ENCODE peak calls at places on chromosomes 1 and 21, in seven cellular contexts. One of them, this sample, is unnamed.

GRCh38 chr1:205244383-205244782 is 16.6 kb downstream of the TMCC2 start:
- DNase-seq in right atrium auricular region: no peak
- DNase-seq in tibial artery: peak; percentile 15
- DNase-seq in adrenal gland: no peak
- DNase-seq in mammary epithelial cell: no peak
- DNase-seq in DND-41: no peak
- DNase-seq in psoas muscle: no peak
- DNase-seq in this sample: no peak

GRCh38 chr21:37006243-37006520 is 320 bp upstream of the RIPPLY3 start:
- DNase-seq in mammary epithelial cell: no peak
- DNase-seq in tibial artery: no peak
- DNase-seq in right atrium auricular region: no peak
- DNase-seq in psoas muscle: no peak
- DNase-seq in DND-41: no peak
- DNase-seq in adrenal gland: no peak
- DNase-seq in this sample: no peak

GRCh38 chr1:171595324-171595723 is 26.7 kb upstream of the MYOCOS start:
- DNase-seq in adrenal gland: no peak
- DNase-seq in psoas muscle: no peak
- DNase-seq in mammary epithelial cell: no peak
- DNase-seq in DND-41: no peak
- DNase-seq in right atrium auricular region: no peak
- DNase-seq in tibial artery: no peak
- DNase-seq in this sample: no peak

GRCh38 chr1:12231276-12231595 is 1.4 kb downstream of the VPS13D start:
- DNase-seq in DND-41: no peak
- DNase-seq in mammary epithelial cell: peak; percentile 41
- DNase-seq in tibial artery: no peak
- DNase-seq in adrenal gland: no peak
- DNase-seq in right atrium auricular region: no peak
- DNase-seq in psoas muscle: no peak
- DNase-seq in this sample: no peak

GRCh38 chr1:185162491-185162890 is 5.5 kb downstream of the SWT1 start:
- DNase-seq in mammary epithelial cell: no peak
- DNase-seq in DND-41: no peak
- DNase-seq in right atrium auricular region: no peak
- DNase-seq in tibial artery: no peak
- DNase-seq in adrenal gland: no peak
- DNase-seq in psoas muscle: no peak
- DNase-seq in this sample: no peak

GRCh38 chr1:30712583-30712982 is 10.8 kb downstream of the MATN1 start:
- DNase-seq in right atrium auricular region: no peak
- DNase-seq in DND-41: no peak
- DNase-seq in psoas muscle: no peak
- DNase-seq in adrenal gland: no peak
- DNase-seq in tibial artery: no peak
- DNase-seq in mammary epithelial cell: no peak
- DNase-seq in this sample: no peak

GRCh38 chr1:39791838-39792237 is 3.2 kb upstream of the BMP8B start:
- DNase-seq in psoas muscle: no peak
- DNase-seq in right atrium auricular region: no peak
- DNase-seq in adrenal gland: no peak
- DNase-seq in DND-41: no peak
- DNase-seq in tibial artery: no peak
- DNase-seq in mammary epithelial cell: no peak
- DNase-seq in this sample: no peak

GRCh38 chr1:230282157-230282556 is 144.0 kb downstream of the PGBD5 start:
- DNase-seq in tibial artery: no peak
- DNase-seq in DND-41: no peak
- DNase-seq in psoas muscle: no peak
- DNase-seq in mammary epithelial cell: no peak
- DNase-seq in right atrium auricular region: no peak
- DNase-seq in adrenal gland: no peak
- DNase-seq in this sample: no peak

GRCh38 chr1:153375511-153375910 is at the start of gene S100A12:
- DNase-seq in mammary epithelial cell: peak; percentile 94
- DNase-seq in adrenal gland: no peak
- DNase-seq in psoas muscle: no peak
- DNase-seq in right atrium auricular region: no peak
- DNase-seq in DND-41: no peak
- DNase-seq in tibial artery: peak; percentile 15
- DNase-seq in this sample: no peak

GRCh38 chr1:231983266-231984193 is 356.9 kb downstream of the DISC1 start:
- DNase-seq in mammary epithelial cell: no peak
- DNase-seq in adrenal gland: no peak
- DNase-seq in right atrium auricular region: no peak
- DNase-seq in psoas muscle: no peak
- DNase-seq in DND-41: no peak
- DNase-seq in tibial artery: no peak
- DNase-seq in this sample: no peak

GRCh38 chr1:34950428-34950827 is 21.0 kb upstream of the DLGAP3 start:
- DNase-seq in adrenal gland: no peak
- DNase-seq in DND-41: no peak
- DNase-seq in tibial artery: no peak
- DNase-seq in mammary epithelial cell: no peak
- DNase-seq in right atrium auricular region: no peak
- DNase-seq in psoas muscle: no peak
- DNase-seq in this sample: no peak

GRCh38 chr1:192489046-192489445 is 86.5 kb upstream of the RGS1 start:
- DNase-seq in psoas muscle: no peak
- DNase-seq in tibial artery: no peak
- DNase-seq in adrenal gland: no peak
- DNase-seq in right atrium auricular region: no peak
- DNase-seq in mammary epithelial cell: no peak
- DNase-seq in DND-41: no peak
- DNase-seq in this sample: no peak

GRCh38 chr1:42953182-42954180 is 5.2 kb downstream of the SLC2A1 start:
- DNase-seq in psoas muscle: no peak
- DNase-seq in mammary epithelial cell: peak; percentile 74
- DNase-seq in adrenal gland: no peak
- DNase-seq in DND-41: no peak
- DNase-seq in tibial artery: no peak
- DNase-seq in right atrium auricular region: no peak
- DNase-seq in this sample: no peak

GRCh38 chr1:51313268-51313852 is 17.0 kb downstream of the TTC39A start:
- DNase-seq in DND-41: no peak
- DNase-seq in tibial artery: no peak
- DNase-seq in adrenal gland: no peak
- DNase-seq in mammary epithelial cell: no peak
- DNase-seq in psoas muscle: no peak
- DNase-seq in right atrium auricular region: no peak
- DNase-seq in this sample: no peak

GRCh38 chr1:153678519-153679336 is at the start of gene NPR1:
- DNase-seq in adrenal gland: peak; percentile 64
- DNase-seq in psoas muscle: peak; percentile 79
- DNase-seq in right atrium auricular region: peak; percentile 74
- DNase-seq in tibial artery: peak; percentile 89
- DNase-seq in mammary epithelial cell: peak; percentile 31
- DNase-seq in DND-41: no peak
- DNase-seq in this sample: peak; percentile 22

GRCh38 chr1:32172621-32173245 is 6.7 kb upstream of the TXLNA start:
- DNase-seq in psoas muscle: no peak
- DNase-seq in tibial artery: no peak
- DNase-seq in mammary epithelial cell: peak; percentile 54
- DNase-seq in DND-41: peak; percentile 78
- DNase-seq in right atrium auricular region: no peak
- DNase-seq in adrenal gland: no peak
- DNase-seq in this sample: no peak

GRCh38 chr1:231935856-231936255 is 309.3 kb downstream of the DISC1 start:
- DNase-seq in right atrium auricular region: no peak
- DNase-seq in mammary epithelial cell: no peak
- DNase-seq in psoas muscle: no peak
- DNase-seq in DND-41: no peak
- DNase-seq in adrenal gland: no peak
- DNase-seq in tibial artery: no peak
- DNase-seq in this sample: no peak

GRCh38 chr1:101847608-101848007 is 149.1 kb downstream of the OLFM3 start:
- DNase-seq in DND-41: no peak
- DNase-seq in tibial artery: no peak
- DNase-seq in right atrium auricular region: no peak
- DNase-seq in mammary epithelial cell: no peak
- DNase-seq in adrenal gland: no peak
- DNase-seq in psoas muscle: no peak
- DNase-seq in this sample: no peak

GRCh38 chr1:234886081-234886874 is 242.4 kb downstream of the TOMM20 start:
- DNase-seq in tibial artery: peak; percentile 65
- DNase-seq in DND-41: no peak
- DNase-seq in psoas muscle: peak; percentile 56
- DNase-seq in right atrium auricular region: peak; percentile 76
- DNase-seq in mammary epithelial cell: peak; percentile 85
- DNase-seq in adrenal gland: peak; percentile 78
- DNase-seq in this sample: no peak

GRCh38 chr1:245177071-245177900 is 22.5 kb downstream of the KIF26B start:
- DNase-seq in DND-41: no peak
- DNase-seq in adrenal gland: no peak
- DNase-seq in psoas muscle: no peak
- DNase-seq in tibial artery: no peak
- DNase-seq in mammary epithelial cell: no peak
- DNase-seq in right atrium auricular region: no peak
- DNase-seq in this sample: no peak

GRCh38 chr1:115337633-115338456 is at the start of gene NGF:
- DNase-seq in adrenal gland: no peak
- DNase-seq in right atrium auricular region: peak; percentile 70
- DNase-seq in mammary epithelial cell: peak; percentile 31
- DNase-seq in tibial artery: peak; percentile 84
- DNase-seq in psoas muscle: peak; percentile 53
- DNase-seq in DND-41: no peak
- DNase-seq in this sample: no peak

GRCh38 chr1:51410568-51411460 is 80.5 kb upstream of the TTC39A start:
- DNase-seq in adrenal gland: no peak
- DNase-seq in right atrium auricular region: no peak
- DNase-seq in DND-41: no peak
- DNase-seq in tibial artery: no peak
- DNase-seq in mammary epithelial cell: no peak
- DNase-seq in psoas muscle: no peak
- DNase-seq in this sample: no peak

GRCh38 chr1:201644197-201644596 is 105.3 kb downstream of the NAV1 start:
- DNase-seq in DND-41: no peak
- DNase-seq in right atrium auricular region: no peak
- DNase-seq in mammary epithelial cell: no peak
- DNase-seq in tibial artery: no peak
- DNase-seq in psoas muscle: no peak
- DNase-seq in adrenal gland: no peak
- DNase-seq in this sample: no peak

GRCh38 chr1:29832471-29832870 is 596.1 kb downstream of the PTPRU start:
- DNase-seq in tibial artery: peak; percentile 53
- DNase-seq in DND-41: no peak
- DNase-seq in mammary epithelial cell: no peak
- DNase-seq in adrenal gland: no peak
- DNase-seq in psoas muscle: no peak
- DNase-seq in right atrium auricular region: peak; percentile 43
- DNase-seq in this sample: no peak

GRCh38 chr1:208028526-208028925 is 117.6 kb upstream of the CD34 start:
- DNase-seq in tibial artery: no peak
- DNase-seq in psoas muscle: no peak
- DNase-seq in right atrium auricular region: no peak
- DNase-seq in mammary epithelial cell: no peak
- DNase-seq in adrenal gland: no peak
- DNase-seq in DND-41: no peak
- DNase-seq in this sample: no peak

GRCh38 chr1:73998348-73998959 is 199.5 kb downstream of the LRRIQ3 start:
- DNase-seq in DND-41: no peak
- DNase-seq in adrenal gland: no peak
- DNase-seq in psoas muscle: no peak
- DNase-seq in mammary epithelial cell: peak; percentile 28
- DNase-seq in tibial artery: no peak
- DNase-seq in right atrium auricular region: no peak
- DNase-seq in this sample: peak; percentile 6

GRCh38 chr1:165053273-165053835 is 303.2 kb downstream of the LMX1A start:
- DNase-seq in tibial artery: no peak
- DNase-seq in psoas muscle: no peak
- DNase-seq in DND-41: no peak
- DNase-seq in right atrium auricular region: no peak
- DNase-seq in mammary epithelial cell: no peak
- DNase-seq in adrenal gland: no peak
- DNase-seq in this sample: no peak

GRCh38 chr1:27598902-27599528 is 4.9 kb downstream of the AHDC1 start:
- DNase-seq in adrenal gland: peak; percentile 96
- DNase-seq in mammary epithelial cell: peak; percentile 35
- DNase-seq in right atrium auricular region: peak; percentile 86
- DNase-seq in DND-41: peak; percentile 93
- DNase-seq in tibial artery: peak; percentile 96
- DNase-seq in psoas muscle: peak; percentile 74
- DNase-seq in this sample: no peak

GRCh38 chr1:103265551-103265950 is 157.2 kb upstream of the COL11A1 start:
- DNase-seq in adrenal gland: no peak
- DNase-seq in psoas muscle: no peak
- DNase-seq in tibial artery: no peak
- DNase-seq in DND-41: no peak
- DNase-seq in right atrium auricular region: no peak
- DNase-seq in mammary epithelial cell: no peak
- DNase-seq in this sample: no peak

GRCh38 chr1:204366759-204367158 is 7.0 kb upstream of the PLEKHA6 start:
- DNase-seq in tibial artery: no peak
- DNase-seq in DND-41: peak; percentile 11
- DNase-seq in adrenal gland: no peak
- DNase-seq in psoas muscle: no peak
- DNase-seq in right atrium auricular region: no peak
- DNase-seq in mammary epithelial cell: no peak
- DNase-seq in this sample: no peak

GRCh38 chr1:247833601-247834000 is 8.1 kb downstream of the OR11L1 start:
- DNase-seq in psoas muscle: no peak
- DNase-seq in adrenal gland: no peak
- DNase-seq in tibial artery: no peak
- DNase-seq in DND-41: no peak
- DNase-seq in mammary epithelial cell: no peak
- DNase-seq in right atrium auricular region: no peak
- DNase-seq in this sample: no peak
- H3K9me3 ChIP-seq in psoas muscle: no peaks in the 10 kb centered on the region
- H3K9me3 ChIP-seq in adrenal gland: no peaks in the 10 kb centered on the region
- H3K9me3 ChIP-seq in tibial artery: no peaks in the 10 kb centered on the region
- H3K9me3 ChIP-seq in DND-41: no peaks in the 10 kb centered on the region
- H3K9me3 ChIP-seq in mammary epithelial cell: peaks cover 24% of the 10 kb centered on the region
- H3K9me3 ChIP-seq in right atrium auricular region: no peaks in the 10 kb centered on the region
- H3K9me3 ChIP-seq in this sample: no peaks in the 10 kb centered on the region

GRCh38 chr1:13760340-13760739 is 60.4 kb downstream of the PRDM2 start:
- DNase-seq in right atrium auricular region: no peak
- DNase-seq in mammary epithelial cell: no peak
- DNase-seq in adrenal gland: no peak
- DNase-seq in DND-41: no peak
- DNase-seq in tibial artery: no peak
- DNase-seq in psoas muscle: no peak
- DNase-seq in this sample: no peak
- H3K4me1 ChIP-seq in right atrium auricular region: no peaks in the 10 kb centered on the region
- H3K4me1 ChIP-seq in mammary epithelial cell: peaks cover 35% of the 10 kb centered on the region
- H3K4me1 ChIP-seq in adrenal gland: peaks cover 55% of the 10 kb centered on the region
- H3K4me1 ChIP-seq in DND-41: no peaks in the 10 kb centered on the region
- H3K4me1 ChIP-seq in tibial artery: peaks cover 79% of the 10 kb centered on the region
- H3K4me1 ChIP-seq in psoas muscle: peaks cover 93% of the 10 kb centered on the region
- H3K4me1 ChIP-seq in this sample: peaks cover 97% of the 10 kb centered on the region

GRCh38 chr1:2962061-2962460 is 59.2 kb upstream of the ACTRT2 start:
- DNase-seq in mammary epithelial cell: no peak
- DNase-seq in right atrium auricular region: no peak
- DNase-seq in psoas muscle: no peak
- DNase-seq in DND-41: no peak
- DNase-seq in tibial artery: peak; percentile 24
- DNase-seq in adrenal gland: no peak
- DNase-seq in this sample: no peak
- H3K9me3 ChIP-seq in mammary epithelial cell: peaks cover 54% of the 10 kb centered on the region
- H3K9me3 ChIP-seq in right atrium auricular region: peaks cover 4% of the 10 kb centered on the region
- H3K9me3 ChIP-seq in psoas muscle: peaks cover 17% of the 10 kb centered on the region
- H3K9me3 ChIP-seq in DND-41: peaks cover 5% of the 10 kb centered on the region
- H3K9me3 ChIP-seq in tibial artery: peaks cover 12% of the 10 kb centered on the region
- H3K9me3 ChIP-seq in adrenal gland: peaks cover 5% of the 10 kb centered on the region
- H3K9me3 ChIP-seq in this sample: no peaks in the 10 kb centered on the region

GRCh38 chr21:44402323-44403105 is 49.1 kb downstream of the TRPM2 start:
- DNase-seq in DND-41: no peak
- DNase-seq in mammary epithelial cell: no peak
- DNase-seq in tibial artery: no peak
- DNase-seq in psoas muscle: no peak
- DNase-seq in right atrium auricular region: peak; percentile 44
- DNase-seq in adrenal gland: no peak
- DNase-seq in this sample: no peak
- H3K4me1 ChIP-seq in DND-41: no peaks in the 10 kb centered on the region
- H3K4me1 ChIP-seq in mammary epithelial cell: no peaks in the 10 kb centered on the region
- H3K4me1 ChIP-seq in tibial artery: no peaks in the 10 kb centered on the region
- H3K4me1 ChIP-seq in psoas muscle: no peaks in the 10 kb centered on the region
- H3K4me1 ChIP-seq in right atrium auricular region: no peaks in the 10 kb centered on the region
- H3K4me1 ChIP-seq in adrenal gland: no peaks in the 10 kb centered on the region
- H3K4me1 ChIP-seq in this sample: no peaks in the 10 kb centered on the region

This sample was measured in CD4-positive, alpha-beta memory T cell.